ENCODE peak calls at places on chromosomes 2 and 18, in four cellular contexts. Y, S, F and U are unnamed samples.

GRCh38 chr2:224252601-224253000 is 149.3 kb downstream of the FAM124B start:
- DNase-seq in F (no peak), Y (peak), S (no peak), U (peak)

GRCh38 chr2:9681427-9681817 is 50.6 kb upstream of the YWHAQ start:
- DNase-seq in S (peak), F (no peak), Y (no peak), U (no peak)

GRCh38 chr2:42386684-42387083 is 25.7 kb upstream of the COX7A2L start:
- DNase-seq in S (peak), Y (no peak), F (no peak), U (no peak)

GRCh38 chr18:23138470-23138869 is 3.2 kb downstream of the CABLES1 start:
- DNase-seq in Y (no peak), S (no peak), F (no peak), U (no peak)

GRCh38 chr18:54880706-54881105 is 52.4 kb downstream of the RAB27B start:
- DNase-seq in S (no peak), Y (peak), F (no peak), U (no peak)

GRCh38 chr2:224689539-224689938 is 26.6 kb downstream of the CCDC195 start:
- DNase-seq in S (no peak), Y (no peak), F (no peak), U (no peak)

GRCh38 chr2:39504790-39505335 is 67.8 kb upstream of the MAP4K3 start:
- DNase-seq in F (no peak), Y (peak), S (no peak), U (peak)

GRCh38 chr2:38264649-38265322 is 112.3 kb downstream of the ATL2 start:
- DNase-seq in S (peak), F (peak), Y (peak), U (peak)

GRCh38 chr2:127633556-127634065 is 12.3 kb upstream of the GPR17 start:
- DNase-seq in F (no peak), Y (no peak), S (no peak), U (no peak)

GRCh38 chr18:79552696-79553095 is 126.9 kb upstream of the CTDP1 start:
- DNase-seq in Y (no peak), F (no peak), S (no peak), U (no peak)

GRCh38 chr2:164910091-164910899 is 45.0 kb downstream of the SLC38A11 start:
- DNase-seq in F (no peak), S (peak), Y (peak), U (no peak)

GRCh38 chr2:127053731-127054603 is 53.0 kb downstream of the BIN1 start:
- DNase-seq in F (no peak), S (no peak), Y (peak), U (no peak)

GRCh38 chr2:170739048-170739447 is 23.9 kb downstream of the SP5 start:
- DNase-seq in S (no peak), Y (peak), F (peak), U (peak)

GRCh38 chr2:42110974-42111322 is 58.2 kb upstream of the EML4 start:
- DNase-seq in S (no peak), F (no peak), Y (no peak), U (no peak)

GRCh38 chr2:235896061-235896460 is 272.1 kb downstream of the GBX2 start:
- DNase-seq in Y (no peak), F (no peak), S (no peak), U (no peak)

GRCh38 chr2:156436477-156437085 is 402 bp downstream of the GPD2 start:
- DNase-seq in S (peak), F (no peak), Y (no peak), U (no peak)

DNA sequence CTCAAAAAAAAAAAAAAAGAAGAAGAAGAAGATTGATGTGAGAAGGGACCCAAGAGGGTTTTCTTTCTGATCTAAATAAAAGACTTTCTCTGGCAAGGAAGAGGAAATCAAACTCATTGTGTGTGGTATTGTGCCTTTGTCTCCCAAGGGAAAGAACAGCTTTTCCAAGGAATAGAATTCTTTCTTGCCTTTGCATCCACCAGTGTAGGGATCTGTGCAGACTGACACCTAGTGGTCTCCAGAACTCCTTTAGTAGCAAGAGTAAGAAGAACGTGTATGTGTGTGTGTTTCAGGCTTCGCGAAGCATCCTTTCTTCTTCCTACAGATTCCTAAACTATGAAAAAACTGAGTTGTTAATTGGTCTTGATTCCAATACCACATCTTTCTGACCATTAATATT is 33.5 kb upstream of the CRIM1 start:
- DNase-seq in F (peak), S (no peak), Y (peak), U (no peak)
- TF ChIP-seq CTCF in F (peak), S (peak), Y (peak), U (peak)

DNA sequence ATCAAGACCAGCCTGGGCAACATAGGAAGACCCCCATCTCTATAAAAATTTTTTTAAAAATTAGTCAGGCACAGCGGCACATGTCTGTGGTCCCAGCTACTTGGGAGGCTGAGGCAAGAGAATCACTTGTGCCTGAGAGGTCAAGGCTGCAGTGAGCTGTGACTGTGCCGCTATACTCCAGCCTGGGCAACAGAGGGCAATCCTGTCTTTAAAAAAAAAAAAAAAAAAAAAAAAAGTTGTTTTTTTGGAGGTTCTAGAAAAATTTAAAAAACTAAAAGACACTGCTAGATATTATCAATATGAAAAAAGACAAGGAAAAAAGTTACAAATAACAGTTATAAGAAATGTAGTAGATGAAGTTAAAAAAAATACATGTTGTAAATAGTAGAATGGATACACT is 56.1 kb upstream of the C2orf15 start:
- DNase-seq in S (peak), F (no peak), Y (no peak), U (no peak)
- TF ChIP-seq CTCF in S (peak), F (peak), Y (no peak), U (peak)

GRCh38 chr2:58449286-58450010 is 208.3 kb upstream of the FANCL start:
- DNase-seq in Y (peak), F (no peak), S (peak), U (no peak)
- TF ChIP-seq CTCF in Y (no peak), F (no peak), S (no peak), U (no peak)

DNA sequence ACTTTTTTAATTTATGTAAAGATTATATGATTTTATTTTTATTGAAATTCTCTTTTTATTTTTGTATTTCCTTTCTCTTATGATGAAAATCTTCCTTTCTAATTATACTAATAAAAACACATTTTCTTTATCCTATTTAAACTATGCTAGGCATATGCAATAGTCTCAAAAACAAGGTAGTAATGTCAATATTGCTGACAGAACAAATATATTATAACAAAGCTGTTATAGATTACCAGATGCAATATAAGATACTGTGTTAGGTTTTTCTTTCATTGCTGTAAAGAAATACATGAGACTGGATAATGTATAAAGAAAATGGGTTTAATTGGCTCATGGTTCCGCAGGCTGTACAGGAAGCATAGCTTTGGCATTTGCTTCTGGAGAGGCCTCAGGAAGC is 631.2 kb upstream of the SOX11 start:
- DNase-seq in Y (no peak), F (no peak), S (no peak), U (no peak)
- TF ChIP-seq CTCF in Y (no peak), F (no peak), S (no peak), U (no peak)